ENCODE peak calls at places on chromosomes 6 and 20, in six cellular contexts. G is GM12878; Y is CD8-positive, alpha-beta T cell; P is fibroblast of lung; F is mammary epithelial cell; C is heart left ventricle. B is an unnamed sample. For H3K4me1, the result is how much of the 10 kb centered on the place peaks cover.

GRCh38 chr6:27553123-27553904 is 80.4 kb upstream of the ZNF184 start:
- DNase-seq in G (peak), Y (no peak), F (peak), P (peak), C (no peak), B (no peak)

GRCh38 chr6:28758046-28758817 is 165.6 kb downstream of the TRIM27 start:
- DNase-seq in P (peak), F (peak), G (no peak), Y (no peak), C (no peak), B (no peak)

GRCh38 chr6:53998293-53998692 is 113.0 kb upstream of the MLIP start:
- DNase-seq in P (no peak), Y (no peak), G (no peak), F (no peak), C (no peak), B (no peak)

GRCh38 chr20:48471734-48472408 is 355.9 kb downstream of the PREX1 start:
- DNase-seq in C (no peak), P (no peak), Y (no peak), F (no peak), G (no peak), B (no peak)

GRCh38 chr6:33981421-33981820 is 164.5 kb downstream of the GRM4 start:
- DNase-seq in C (no peak), F (no peak), G (no peak), P (no peak), Y (no peak), B (no peak)

GRCh38 chr6:53250137-53250760 is 98.5 kb downstream of the ELOVL5 start:
- DNase-seq in P (no peak), F (peak), G (no peak), C (no peak), Y (no peak), B (no peak)

GRCh38 chr20:57384486-57384885 is 6.7 kb upstream of the RBM38 start:
- DNase-seq in G (no peak), Y (no peak), P (no peak), C (no peak), F (no peak), B (peak)

GRCh38 chr20:31572042-31572700 is 32.9 kb upstream of the ID1 start:
- DNase-seq in C (no peak), Y (no peak), G (no peak), P (no peak), F (no peak), B (no peak)

GRCh38 chr20:38125157-38126056 is 39.7 kb downstream of the TGM2 start:
- DNase-seq in C (peak), P (peak), F (no peak), G (no peak), Y (no peak), B (peak)

GRCh38 chr6:69279805-69280204 is 517.0 kb downstream of the LMBRD1 start:
- DNase-seq in P (no peak), Y (no peak), F (no peak), C (no peak), G (no peak), B (no peak)

GRCh38 chr6:49676671-49677281 is 36.6 kb downstream of the CRISP2 start:
- DNase-seq in F (peak), G (no peak), Y (no peak), P (peak), C (no peak), B (no peak)

GRCh38 chr6:105993769-105994521 is 92.2 kb upstream of the PRDM1 start:
- DNase-seq in C (peak), G (no peak), Y (peak), F (no peak), P (peak), B (peak)

GRCh38 chr6:131640100-131640499 is 3.0 kb downstream of the ENPP3 start:
- DNase-seq in F (no peak), P (no peak), Y (no peak), C (no peak), G (no peak), B (no peak)

GRCh38 chr6:37319856-37320255 is 33.9 kb upstream of the RNF8 start:
- DNase-seq in F (peak), G (no peak), C (no peak), Y (no peak), P (peak), B (no peak)

GRCh38 chr6:170260686-170261085 is 30.2 kb downstream of the DLL1 start:
- DNase-seq in G (no peak), C (no peak), Y (no peak), F (no peak), P (no peak), B (no peak)

GRCh38 chr6:74733830-74734591 is 471.8 kb downstream of the COL12A1 start:
- DNase-seq in Y (no peak), F (no peak), C (no peak), G (no peak), P (no peak), B (no peak)

GRCh38 chr6:21847712-21848111 is 254.2 kb downstream of the SOX4 start:
- DNase-seq in Y (no peak), C (no peak), P (no peak), F (no peak), G (no peak), B (no peak)

GRCh38 chr6:95780037-95780436 is 202.7 kb downstream of the MANEA start:
- DNase-seq in Y (no peak), F (no peak), G (no peak), P (no peak), C (no peak), B (no peak)

GRCh38 chr20:64051532-64052325 is 2.3 kb upstream of the SOX18 start:
- DNase-seq in F (no peak), Y (no peak), C (peak), G (no peak), P (no peak), B (no peak)

GRCh38 chr20:8589956-8590355 is 457.9 kb downstream of the PLCB1 start:
- DNase-seq in G (no peak), P (no peak), Y (no peak), F (no peak), C (no peak), B (no peak)

GRCh38 chr6:7707787-7708186 is 18.1 kb upstream of the BMP6 start:
- DNase-seq in G (no peak), P (no peak), C (no peak), Y (no peak), F (no peak), B (no peak)

GRCh38 chr20:31475032-31475431 is at the start of the genes DEFB124 and REM1:
- DNase-seq in Y (no peak), F (no peak), P (no peak), C (peak), G (no peak), B (peak)

GRCh38 chr20:4029505-4030467 is 14.4 kb upstream of the RNF24 start:
- DNase-seq in P (no peak), Y (no peak), G (no peak), F (no peak), C (no peak), B (no peak)

GRCh38 chr6:117907600-117908245 is 659 bp downstream of the SLC35F1 start:
- DNase-seq in G (no peak), C (no peak), F (no peak), P (no peak), Y (no peak), B (peak)

GRCh38 chr6:157744202-157744601 is 78.8 kb upstream of the SNX9 start:
- DNase-seq in P (no peak), F (no peak), G (no peak), Y (no peak), C (no peak), B (no peak)

GRCh38 chr6:157741321-157741720 is 81.7 kb upstream of the SNX9 start:
- DNase-seq in F (no peak), C (no peak), P (no peak), G (no peak), Y (no peak), B (no peak)

GRCh38 chr6:157747395-157747794 is 75.7 kb upstream of the SNX9 start:
- DNase-seq in F (no peak), C (no peak), G (no peak), P (no peak), Y (no peak), B (no peak)

GRCh38 chr6:157746897-157747296 is 76.1 kb upstream of the SNX9 start:
- DNase-seq in C (no peak), G (no peak), F (no peak), Y (no peak), P (no peak), B (no peak)

DNA sequence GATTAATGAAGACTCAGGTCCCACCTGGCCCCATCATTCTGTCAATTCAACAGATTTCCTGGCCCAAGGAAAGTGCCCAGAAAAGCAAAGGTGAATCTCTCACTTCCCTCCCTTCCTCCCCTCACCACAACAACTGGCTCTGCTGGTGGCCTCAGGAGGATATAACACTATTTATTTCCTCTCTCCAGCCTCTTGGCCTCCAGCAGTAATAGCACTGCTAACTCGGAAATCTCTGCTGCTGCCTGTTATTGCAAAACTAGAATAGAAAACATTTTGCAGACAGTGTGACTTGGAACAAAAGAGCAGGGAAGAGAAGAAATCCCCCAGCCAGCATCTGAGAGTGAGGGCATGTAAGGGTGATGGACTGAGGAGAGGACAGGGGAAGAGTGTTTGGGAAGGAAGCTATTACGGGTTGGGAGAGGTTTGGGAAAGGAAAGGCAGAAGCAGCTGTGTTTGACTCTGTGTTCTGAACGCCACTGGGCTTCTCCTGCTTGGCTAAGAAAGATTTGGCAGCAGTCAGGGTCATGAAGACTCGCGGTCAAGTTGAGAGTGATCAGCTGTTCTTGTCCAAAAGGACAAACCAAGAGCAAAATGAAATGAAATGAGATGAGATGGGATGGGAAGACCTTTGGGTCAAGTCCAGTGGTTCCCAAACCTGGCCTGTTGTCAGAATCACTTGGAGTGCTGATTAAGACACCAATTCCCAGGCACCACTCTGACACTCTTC is 81.0 kb upstream of the SNX9 start:
- DNase-seq in C (peak), G (no peak), P (peak), Y (no peak), F (no peak), B (no peak)
- TF ChIP-seq CTCF in C (no peak), G (no peak), P (no peak), Y (no peak), F (no peak), B (no peak)

DNA sequence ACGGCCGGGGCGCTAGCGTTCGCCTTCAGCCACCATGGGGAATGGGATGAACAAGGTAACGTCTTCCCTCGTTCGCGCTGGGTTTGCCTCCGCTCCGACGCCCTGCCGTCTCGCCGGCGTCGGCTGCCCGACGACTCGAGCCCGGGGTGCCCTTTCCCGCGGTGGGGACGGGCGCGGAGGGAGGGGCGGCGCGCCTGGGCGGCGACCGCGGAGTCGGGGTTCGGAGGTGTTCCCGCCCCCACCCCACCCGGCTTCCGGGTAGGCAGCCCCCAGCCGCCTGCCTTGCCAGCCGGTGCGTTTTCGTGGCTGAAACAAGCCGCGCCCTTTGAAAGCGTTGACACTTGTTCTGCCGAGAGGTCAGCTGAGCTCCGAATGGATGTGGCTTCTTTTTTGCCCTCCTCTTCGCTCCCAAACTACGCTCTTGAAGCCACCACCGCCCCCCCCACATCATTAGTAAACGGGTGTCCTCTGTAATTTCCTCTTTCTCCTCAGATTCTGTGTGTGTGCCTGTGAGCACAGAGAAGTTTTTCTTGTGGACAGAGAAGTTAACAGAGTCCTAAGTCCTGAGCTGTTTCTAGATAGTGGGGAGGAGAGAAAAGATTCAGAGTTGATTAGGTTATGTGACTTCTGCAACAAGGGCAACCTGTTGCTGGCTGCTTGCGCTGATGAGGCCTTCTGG is 358 bp downstream of the DUSP22 start:
- DNase-seq in G (peak), Y (peak), C (peak), F (no peak), P (peak), B (peak)
- H3K4me1 ChIP-seq in G (half or more), Y (under half), C (under half), F (under half), P (under half), B (under half)

GRCh38 chr20:5549200-5549599 is 201.0 kb upstream of the SHLD1 start:
- DNase-seq in F (no peak), Y (no peak), C (no peak), P (no peak), G (no peak), B (no peak)
- H3K4me3 ChIP-seq in F (no peak), Y (no peak), C (no peak), P (no peak), G (no peak), B (no peak)

DNA sequence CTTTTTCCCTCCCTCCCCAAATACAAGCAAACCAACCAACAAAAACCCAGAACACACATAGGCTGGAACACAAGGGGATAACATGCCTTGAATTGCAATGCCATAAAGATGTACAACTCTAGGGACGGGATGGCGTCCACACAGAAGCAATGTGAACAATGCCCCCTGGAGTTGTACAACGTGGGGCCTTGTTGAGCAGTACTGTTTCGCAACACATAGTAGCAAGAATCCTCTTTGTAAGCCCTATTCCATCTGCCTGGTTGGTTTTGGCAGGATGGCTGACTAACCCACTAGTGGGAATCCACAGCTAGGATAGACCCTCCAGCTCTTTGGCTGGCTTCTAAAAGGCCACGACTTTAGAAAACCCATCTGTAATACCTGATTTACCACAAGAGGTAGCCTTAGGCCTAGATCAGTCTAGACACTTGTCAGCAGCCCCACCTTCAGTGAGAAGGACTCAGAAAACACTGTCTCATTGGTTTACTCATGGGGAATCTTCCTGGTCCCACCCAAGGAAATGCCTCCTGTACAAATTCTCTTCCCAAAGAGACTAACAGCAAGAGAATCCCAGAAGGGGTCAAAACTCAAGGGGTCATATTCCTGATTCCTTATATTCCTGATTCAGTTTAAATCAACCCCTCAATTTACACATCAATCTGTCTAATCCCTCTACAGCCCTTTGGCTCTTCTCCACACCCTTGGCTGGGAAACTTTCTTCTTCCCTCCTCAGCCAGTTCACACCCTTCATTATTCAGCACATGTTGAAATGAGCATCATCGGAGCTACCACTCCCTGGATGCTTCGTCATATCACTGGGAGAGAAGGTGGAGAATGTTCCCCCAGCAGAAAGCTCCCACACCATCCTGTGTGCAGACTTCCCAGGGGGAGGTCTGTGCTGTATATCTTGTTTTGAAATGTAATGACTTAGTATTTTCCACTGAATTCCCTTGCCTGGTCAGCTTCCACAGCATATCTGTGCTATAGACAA is 622.4 kb upstream of the FLRT3 start:
- DNase-seq in F (peak), Y (no peak), P (no peak), C (no peak), G (no peak), B (no peak)
- TF ChIP-seq CTCF in F (peak), Y (no peak), P (no peak), C (no peak), G (no peak), B (no peak)